ENCODE peak calls at places on chromosomes 2 and 18, in six cellular contexts. X is HCT116, D is cardiac muscle cell, E is AG10803, L is lower lobe of right lung, R is WERI-Rb-1. A is an unnamed sample.

GRCh38 chr2:10868021-10868420 is 43.7 kb upstream of the KCNF1 start:
- DNase-seq in X (no peak), D (no peak), E (no peak), L (no peak), R (no peak), A (no peak)

GRCh38 chr2:113196839-113197238 is 23.1 kb downstream of the PSD4 start:
- DNase-seq in X (no peak), D (no peak), E (no peak), L (no peak), R (no peak), A (no peak)

GRCh38 chr18:25503567-25504081 is 151.7 kb upstream of the ZNF521 start:
- DNase-seq in X (peak; percentile 12), D (peak; percentile 55), E (peak; percentile 74), L (no peak), R (peak; percentile 21), A (peak; percentile 89)

GRCh38 chr2:119156105-119156890 is 2.3 kb downstream of the C1QL2 start:
- DNase-seq in X (no peak), D (no peak), E (no peak), L (no peak), R (no peak), A (no peak)

GRCh38 chr18:50649821-50650220 is 89.9 kb downstream of the MAPK4 start:
- DNase-seq in X (no peak), D (peak; percentile 50), E (peak; percentile 17), L (peak; percentile 63), R (no peak), A (no peak)

GRCh38 chr2:188117706-188118105 is 174.0 kb upstream of the GULP1 start:
- DNase-seq in X (no peak), D (no peak), E (no peak), L (no peak), R (no peak), A (no peak)

GRCh38 chr2:175792199-175792598 is 209.9 kb downstream of the LNPK start:
- DNase-seq in X (no peak), D (no peak), E (no peak), L (no peak), R (no peak), A (no peak)

GRCh38 chr2:200477667-200478121 is 32.2 kb downstream of the KCTD18 start:
- DNase-seq in X (no peak), D (no peak), E (no peak), L (no peak), R (no peak), A (no peak)

GRCh38 chr18:11497585-11497984 is 111.8 kb upstream of the SLC35G4 start:
- DNase-seq in X (no peak), D (no peak), E (peak; percentile 66), L (no peak), R (no peak), A (peak; percentile 82)

GRCh38 chr2:205731521-205731965 is 49.2 kb downstream of the NRP2 start:
- DNase-seq in X (no peak), D (no peak), E (peak; percentile 96), L (no peak), R (peak; percentile 40), A (peak; percentile 27)

GRCh38 chr2:55338268-55338667 is 69.2 kb upstream of the MTIF2 start:
- DNase-seq in X (no peak), D (no peak), E (peak; percentile 71), L (no peak), R (no peak), A (peak; percentile 2)

GRCh38 chr18:48663931-48664847 is 125.4 kb downstream of the CTIF start:
- DNase-seq in X (no peak), D (peak; percentile 68), E (peak; percentile 42), L (peak; percentile 77), R (peak; percentile 84), A (peak; percentile 61)

GRCh38 chr18:46720521-46720920 is 36.3 kb downstream of the ST8SIA5 start:
- DNase-seq in X (no peak), D (no peak), E (peak; percentile 29), L (no peak), R (no peak), A (peak; percentile 17)

GRCh38 chr2:180125245-180125962 is 118.3 kb upstream of the CWC22 start:
- DNase-seq in X (peak; percentile 84), D (peak; percentile 89), E (peak; percentile 94), L (peak; percentile 43), R (peak; percentile 59), A (peak; percentile 94)

GRCh38 chr2:235542728-235543125 is 48.9 kb downstream of the AGAP1 start:
- DNase-seq in X (no peak), D (no peak), E (no peak), L (no peak), R (no peak), A (no peak)
- H3K4me3 ChIP-seq in X (no peak overlapping the region), D (no peak overlapping the region), E (no peak overlapping the region), L (no peak overlapping the region), R (no peak overlapping the region), A (no peak overlapping the region)

GRCh38 chr2:62412347-62412742 is 93.7 kb downstream of the TMEM17 start:
- DNase-seq in X (no peak), D (no peak), E (no peak), L (no peak), R (no peak), A (no peak)
- TF ChIP-seq CTCF in X (no peak), D (no peak), E (no peak), L (no peak), R (no peak), A (no peak)

DNA sequence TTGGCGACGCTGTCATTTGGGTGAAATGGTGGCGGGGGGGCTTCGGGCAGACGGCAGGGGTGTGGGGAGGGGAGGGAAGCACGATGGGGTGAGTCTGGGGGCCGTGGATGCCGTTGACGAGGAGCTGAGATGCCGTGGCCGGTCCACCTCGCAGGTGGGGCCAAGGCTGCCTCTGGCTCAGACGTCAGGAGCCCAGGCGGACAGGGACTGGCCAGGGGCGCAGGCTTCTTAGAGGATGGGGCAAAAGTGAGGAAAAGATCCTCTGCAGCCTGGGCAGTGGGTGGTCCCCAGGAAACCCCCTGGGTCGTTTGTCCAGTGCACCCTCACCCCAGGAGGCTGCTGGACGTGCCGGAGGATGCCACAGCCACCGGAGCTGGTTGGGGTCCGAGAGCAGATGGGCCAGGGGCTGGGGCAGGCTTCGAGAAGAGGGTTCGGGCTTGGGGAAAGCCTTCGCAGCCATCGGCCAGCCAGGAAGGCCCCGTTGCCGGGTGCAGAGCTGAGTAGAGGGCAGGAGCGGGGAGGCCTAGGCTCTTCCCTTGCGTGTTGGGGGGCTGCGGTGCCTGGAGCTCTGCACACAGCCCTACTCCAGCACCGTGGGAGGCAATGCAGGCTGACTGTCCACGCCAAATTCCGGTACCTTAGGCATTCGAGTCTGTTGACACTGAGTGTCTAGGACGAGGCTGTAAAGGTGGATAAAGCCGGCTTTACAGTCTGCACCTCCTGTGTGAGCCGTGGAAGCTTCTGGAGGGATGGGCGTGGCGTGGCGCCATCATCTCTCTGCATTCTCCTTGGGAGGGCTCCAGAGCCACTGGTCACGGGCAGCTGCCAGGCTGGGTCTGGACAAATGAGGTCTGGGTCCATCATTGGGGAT is 18.8 kb downstream of the GPC1 start:
- DNase-seq in X (no peak), D (no peak), E (no peak), L (no peak), R (no peak), A (no peak)
- H3K4me3 ChIP-seq in X (no peak overlapping the region), D (peak overlapping the region; percentile 38), E (no peak overlapping the region), L (no peak overlapping the region), R (no peak overlapping the region), A (peak overlapping the region; percentile 20)

GRCh38 chr2:86750240-86750839 is 30.2 kb downstream of the RMND5A start:
- DNase-seq in X (no peak), D (no peak), E (peak; percentile 15), L (no peak), R (no peak), A (no peak)
- TF ChIP-seq CTCF in X (no peak), D (no peak), E (no peak), L (no peak), R (no peak), A (no peak)

GRCh38 chr2:96116879-96117533 is 635 bp upstream of the ADRA2B start:
- DNase-seq in X (no peak), D (peak; percentile 87), E (no peak), L (peak; percentile 65), R (peak; percentile 50), A (peak; percentile 21)

GRCh38 chr2:96114903-96115581 is 1.3 kb downstream of the ADRA2B start:
- DNase-seq in X (no peak), D (no peak), E (no peak), L (peak; percentile 39), R (no peak), A (no peak)

GRCh38 chr2:96116424-96116878 is at the start of gene ADRA2B:
- DNase-seq in X (peak; percentile 47), D (peak; percentile 87), E (no peak), L (peak; percentile 82), R (peak; percentile 72), A (peak; percentile 52)

GRCh38 chr2:96114546-96114902 is 1.8 kb downstream of the ADRA2B start:
- DNase-seq in X (no peak), D (no peak), E (no peak), L (peak; percentile 35), R (no peak), A (no peak)

DNA sequence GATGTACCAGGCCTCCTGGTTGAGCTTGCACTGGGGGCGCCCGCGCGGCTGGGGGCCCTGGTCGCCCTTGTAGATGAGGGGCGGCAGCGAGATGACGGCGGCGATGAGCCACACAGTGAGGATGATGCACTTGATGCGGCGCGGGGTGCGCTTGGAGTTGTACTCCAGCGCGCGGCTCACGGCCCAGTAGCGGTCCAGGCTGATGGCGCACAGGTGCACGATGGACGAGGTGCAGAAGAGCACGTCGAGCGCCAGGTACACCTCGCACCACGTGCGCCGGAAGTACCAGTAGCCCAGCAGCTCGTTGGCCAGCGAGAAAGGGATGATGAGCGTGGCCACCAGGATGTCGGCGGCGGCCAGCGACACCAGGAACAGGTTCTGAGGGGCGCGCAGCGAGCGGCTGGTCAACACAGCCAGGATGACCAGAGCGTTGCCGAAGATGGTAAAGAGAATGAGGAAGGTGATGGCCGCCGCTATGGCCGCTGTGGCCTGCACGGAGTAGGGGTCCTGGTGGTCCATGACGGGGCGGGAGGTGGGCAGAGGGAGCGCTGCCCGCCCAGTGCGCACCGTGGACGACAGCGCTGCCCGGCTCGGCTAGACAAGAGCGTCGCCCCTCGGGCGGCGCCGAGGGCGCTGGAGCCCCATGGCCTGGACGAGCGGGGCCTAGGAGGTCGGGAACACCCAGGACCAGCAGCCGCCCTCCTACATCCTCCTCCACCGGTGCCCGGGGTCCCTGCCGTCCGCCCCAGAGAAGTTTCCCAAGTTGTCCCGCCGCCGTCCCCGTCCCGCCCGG is 544 bp downstream of the ADRA2B start:
- DNase-seq in X (no peak), D (no peak), E (no peak), L (peak; percentile 44), R (no peak), A (no peak)
- H3K4me3 ChIP-seq in X (peak overlapping the region; percentile 60), D (peak overlapping the region; percentile 92), E (no peak overlapping the region), L (peak overlapping the region; percentile 71), R (no peak overlapping the region), A (no peak overlapping the region)

GRCh38 chr2:25165992-25166618 is 2.3 kb downstream of the POMC start:
- DNase-seq in X (peak; percentile 35), D (peak; percentile 13), E (no peak), L (no peak), R (peak; percentile 81), A (no peak)
- TF ChIP-seq CTCF in X (peak; percentile 70), D (no peak), E (no peak), L (no peak), R (peak; percentile 94), A (no peak)

GRCh38 chr2:96251721-96252292 is 14.0 kb downstream of the TMEM127 start:
- DNase-seq in X (peak; percentile 61), D (peak; percentile 86), E (peak; percentile 92), L (no peak), R (peak; percentile 85), A (peak; percentile 92)
- H3K4me3 ChIP-seq in X (no peak overlapping the region), D (no peak overlapping the region), E (no peak overlapping the region), L (no peak overlapping the region), R (no peak overlapping the region), A (no peak overlapping the region)

GRCh38 chr2:83823238-83823637 is 635.8 kb downstream of the SUCLG1 start:
- DNase-seq in X (no peak), D (no peak), E (no peak), L (no peak), R (no peak), A (no peak)

GRCh38 chr2:83817511-83817910 is 641.6 kb downstream of the SUCLG1 start:
- DNase-seq in X (peak; percentile 3), D (no peak), E (peak; percentile 5), L (no peak), R (no peak), A (no peak)
- TF ChIP-seq CTCF in X (peak; percentile 51), D (no peak), E (peak; percentile 22), L (no peak), R (peak; percentile 5), A (peak; percentile 10)

A was measured in foreskin fibroblast.